ENCODE peak calls at places on chromosome X, in six cellular contexts. T, G, C, Q, P and E are unnamed samples.

GRCh38 chrX:19440713-19441112 is 74.6 kb downstream of the MAP3K15 start:
- DNase-seq in T (no peak), G (no peak), C (peak; percentile 81), Q (peak; percentile 65), P (no peak), E (peak; percentile 3)

GRCh38 chrX:102651242-102651967 is at the start of gene GPRASP1:
- DNase-seq in T (peak; percentile 57), G (peak; percentile 71), C (no peak), Q (peak; percentile 1), P (peak; percentile 59), E (no peak)

GRCh38 chrX:153641575-153642312 is 5.3 kb upstream of the DUSP9 start:
- DNase-seq in T (no peak), G (no peak), C (no peak), Q (no peak), P (no peak), E (no peak)

GRCh38 chrX:113580486-113580885 is 739.9 kb upstream of the AMOT start:
- DNase-seq in T (no peak), G (no peak), C (no peak), Q (no peak), P (no peak), E (no peak)

GRCh38 chrX:19225906-19226305 is 103.6 kb upstream of the ADGRG2 start:
- DNase-seq in T (no peak), G (no peak), C (peak; percentile 42), Q (peak; percentile 31), P (peak; percentile 10), E (peak; percentile 37)

GRCh38 chrX:71366674-71367256 is 608 bp downstream of the TAF1 start:
- DNase-seq in T (peak; percentile 8), G (peak; percentile 19), C (no peak), Q (peak; percentile 18), P (peak; percentile 10), E (no peak)

GRCh38 chrX:79365591-79365990 is 1.5 kb downstream of the ITM2A start:
- DNase-seq in T (no peak), G (no peak), C (no peak), Q (no peak), P (no peak), E (no peak)

GRCh38 chrX:15059488-15059887 is 186.3 kb downstream of the MOSPD2 start:
- DNase-seq in T (no peak), G (no peak), C (no peak), Q (no peak), P (no peak), E (no peak)

GRCh38 chrX:68685722-68686683 is 38.5 kb downstream of the STARD8 start:
- DNase-seq in T (no peak), G (peak; percentile 1), C (peak; percentile 24), Q (peak; percentile 34), P (peak; percentile 67), E (no peak)

GRCh38 chrX:41538707-41539106 is 91.6 kb downstream of the NYX start:
- DNase-seq in T (no peak), G (no peak), C (no peak), Q (no peak), P (no peak), E (no peak)

GRCh38 chrX:7286461-7286860 is 138.5 kb upstream of the PUDP start:
- DNase-seq in T (no peak), G (no peak), C (no peak), Q (peak; percentile 43), P (no peak), E (peak; percentile 3)

GRCh38 chrX:38986586-38986985 is 185.3 kb downstream of the MID1IP1 start:
- DNase-seq in T (no peak), G (no peak), C (no peak), Q (no peak), P (peak; percentile 17), E (no peak)

GRCh38 chrX:133838761-133839676 is 146.4 kb downstream of the GPC3 start:
- DNase-seq in T (no peak), G (peak; percentile 7), C (peak; percentile 11), Q (peak; percentile 35), P (peak; percentile 42), E (no peak)

GRCh38 chrX:13415551-13415950 is 95.7 kb upstream of the ATXN3L start:
- DNase-seq in T (no peak), G (no peak), C (no peak), Q (no peak), P (no peak), E (no peak)

GRCh38 chrX:5054852-5055251 is 1173.8 kb downstream of the NLGN4X start:
- DNase-seq in T (no peak), G (no peak), C (no peak), Q (no peak), P (no peak), E (no peak)

GRCh38 chrX:127578395-127578794 is 473.8 kb downstream of the ACTRT1 start:
- DNase-seq in T (no peak), G (no peak), C (no peak), Q (peak; percentile 4), P (no peak), E (no peak)

GRCh38 chrX:42752730-42753129 is 25.2 kb downstream of the PPP1R2C start:
- DNase-seq in T (no peak), G (no peak), C (no peak), Q (no peak), P (no peak), E (no peak)